ENCODE peak calls at places on chromosomes 3 and 15, in ten cellular contexts. One of them, this sample, is unnamed.

GRCh38 chr15:48634934-48635333 is 10.6 kb downstream of the FBN1 start:
- DNase-seq in neural progenitor cell: no peak
- DNase-seq in GM12878: no peak
- DNase-seq in uterus: no peak
- DNase-seq in cardiac fibroblast: peak; percentile 57
- DNase-seq in AG04450: no peak
- DNase-seq in fibroblast of pulmonary artery: no peak
- DNase-seq in SK-N-SH: no peak
- DNase-seq in body of pancreas: no peak
- DNase-seq in Panc1: no peak
- DNase-seq in this sample: peak; percentile 32

GRCh38 chr3:59709702-59710555 is 660.1 kb upstream of the CFAP20DC start:
- DNase-seq in neural progenitor cell: no peak
- DNase-seq in GM12878: no peak
- DNase-seq in uterus: peak; percentile 16
- DNase-seq in cardiac fibroblast: no peak
- DNase-seq in AG04450: no peak
- DNase-seq in fibroblast of pulmonary artery: no peak
- DNase-seq in SK-N-SH: no peak
- DNase-seq in body of pancreas: no peak
- DNase-seq in Panc1: no peak
- DNase-seq in this sample: no peak

GRCh38 chr15:67177750-67178149 is 76.7 kb downstream of the AAGAB start:
- DNase-seq in neural progenitor cell: no peak
- DNase-seq in GM12878: no peak
- DNase-seq in uterus: no peak
- DNase-seq in cardiac fibroblast: peak; percentile 62
- DNase-seq in AG04450: no peak
- DNase-seq in fibroblast of pulmonary artery: peak; percentile 50
- DNase-seq in SK-N-SH: no peak
- DNase-seq in body of pancreas: no peak
- DNase-seq in Panc1: no peak
- DNase-seq in this sample: peak; percentile 71

GRCh38 chr15:40257656-40258450 is 19.0 kb downstream of the PAK6 start:
- DNase-seq in neural progenitor cell: no peak
- DNase-seq in GM12878: no peak
- DNase-seq in uterus: no peak
- DNase-seq in cardiac fibroblast: no peak
- DNase-seq in AG04450: no peak
- DNase-seq in fibroblast of pulmonary artery: no peak
- DNase-seq in SK-N-SH: no peak
- DNase-seq in body of pancreas: no peak
- DNase-seq in Panc1: no peak
- DNase-seq in this sample: no peak

GRCh38 chr3:49465269-49466034 is 4.6 kb upstream of the DAG1 start:
- DNase-seq in neural progenitor cell: peak; percentile 37
- DNase-seq in GM12878: no peak
- DNase-seq in uterus: no peak
- DNase-seq in cardiac fibroblast: no peak
- DNase-seq in AG04450: no peak
- DNase-seq in fibroblast of pulmonary artery: peak; percentile 45
- DNase-seq in SK-N-SH: peak; percentile 34
- DNase-seq in body of pancreas: no peak
- DNase-seq in Panc1: no peak
- DNase-seq in this sample: no peak

GRCh38 chr15:68475449-68475848 is 43.5 kb upstream of the ITGA11 start:
- DNase-seq in neural progenitor cell: no peak
- DNase-seq in GM12878: no peak
- DNase-seq in uterus: no peak
- DNase-seq in cardiac fibroblast: no peak
- DNase-seq in AG04450: no peak
- DNase-seq in fibroblast of pulmonary artery: no peak
- DNase-seq in SK-N-SH: no peak
- DNase-seq in body of pancreas: no peak
- DNase-seq in Panc1: no peak
- DNase-seq in this sample: no peak

GRCh38 chr15:100211855-100212850 is 129.6 kb downstream of the ADAMTS17 start:
- DNase-seq in neural progenitor cell: no peak
- DNase-seq in GM12878: no peak
- DNase-seq in uterus: no peak
- DNase-seq in cardiac fibroblast: no peak
- DNase-seq in AG04450: no peak
- DNase-seq in fibroblast of pulmonary artery: peak; percentile 35
- DNase-seq in SK-N-SH: no peak
- DNase-seq in body of pancreas: no peak
- DNase-seq in Panc1: no peak
- DNase-seq in this sample: no peak

GRCh38 chr3:108250626-108251025 is 28.4 kb upstream of the IFT57 start:
- DNase-seq in neural progenitor cell: no peak
- DNase-seq in GM12878: no peak
- DNase-seq in uterus: no peak
- DNase-seq in cardiac fibroblast: peak; percentile 18
- DNase-seq in AG04450: no peak
- DNase-seq in fibroblast of pulmonary artery: peak; percentile 25
- DNase-seq in SK-N-SH: no peak
- DNase-seq in body of pancreas: no peak
- DNase-seq in Panc1: no peak
- DNase-seq in this sample: peak; percentile 2

GRCh38 chr3:123400169-123400568 is 48.7 kb downstream of the ADCY5 start:
- DNase-seq in neural progenitor cell: no peak
- DNase-seq in GM12878: no peak
- DNase-seq in uterus: no peak
- DNase-seq in cardiac fibroblast: no peak
- DNase-seq in AG04450: no peak
- DNase-seq in fibroblast of pulmonary artery: no peak
- DNase-seq in SK-N-SH: no peak
- DNase-seq in body of pancreas: no peak
- DNase-seq in Panc1: no peak
- DNase-seq in this sample: no peak

GRCh38 chr15:100671858-100672543 is 69.6 kb downstream of the ASB7 start:
- DNase-seq in neural progenitor cell: peak; percentile 53
- DNase-seq in GM12878: no peak
- DNase-seq in uterus: peak; percentile 48
- DNase-seq in cardiac fibroblast: peak; percentile 55
- DNase-seq in AG04450: no peak
- DNase-seq in fibroblast of pulmonary artery: peak; percentile 58
- DNase-seq in SK-N-SH: peak; percentile 85
- DNase-seq in body of pancreas: no peak
- DNase-seq in Panc1: peak; percentile 30
- DNase-seq in this sample: peak; percentile 68

GRCh38 chr3:55481067-55481917 is 5.8 kb downstream of the WNT5A start:
- DNase-seq in neural progenitor cell: peak; percentile 63
- DNase-seq in GM12878: no peak
- DNase-seq in uterus: peak; percentile 28
- DNase-seq in cardiac fibroblast: peak; percentile 69
- DNase-seq in AG04450: no peak
- DNase-seq in fibroblast of pulmonary artery: peak; percentile 53
- DNase-seq in SK-N-SH: peak; percentile 83
- DNase-seq in body of pancreas: peak; percentile 40
- DNase-seq in Panc1: no peak
- DNase-seq in this sample: peak; percentile 75

GRCh38 chr15:75775296-75776074 is 62.8 kb upstream of the CSPG4 start:
- DNase-seq in neural progenitor cell: peak; percentile 21
- DNase-seq in GM12878: no peak
- DNase-seq in uterus: no peak
- DNase-seq in cardiac fibroblast: no peak
- DNase-seq in AG04450: no peak
- DNase-seq in fibroblast of pulmonary artery: no peak
- DNase-seq in SK-N-SH: no peak
- DNase-seq in body of pancreas: no peak
- DNase-seq in Panc1: no peak
- DNase-seq in this sample: no peak

DNA sequence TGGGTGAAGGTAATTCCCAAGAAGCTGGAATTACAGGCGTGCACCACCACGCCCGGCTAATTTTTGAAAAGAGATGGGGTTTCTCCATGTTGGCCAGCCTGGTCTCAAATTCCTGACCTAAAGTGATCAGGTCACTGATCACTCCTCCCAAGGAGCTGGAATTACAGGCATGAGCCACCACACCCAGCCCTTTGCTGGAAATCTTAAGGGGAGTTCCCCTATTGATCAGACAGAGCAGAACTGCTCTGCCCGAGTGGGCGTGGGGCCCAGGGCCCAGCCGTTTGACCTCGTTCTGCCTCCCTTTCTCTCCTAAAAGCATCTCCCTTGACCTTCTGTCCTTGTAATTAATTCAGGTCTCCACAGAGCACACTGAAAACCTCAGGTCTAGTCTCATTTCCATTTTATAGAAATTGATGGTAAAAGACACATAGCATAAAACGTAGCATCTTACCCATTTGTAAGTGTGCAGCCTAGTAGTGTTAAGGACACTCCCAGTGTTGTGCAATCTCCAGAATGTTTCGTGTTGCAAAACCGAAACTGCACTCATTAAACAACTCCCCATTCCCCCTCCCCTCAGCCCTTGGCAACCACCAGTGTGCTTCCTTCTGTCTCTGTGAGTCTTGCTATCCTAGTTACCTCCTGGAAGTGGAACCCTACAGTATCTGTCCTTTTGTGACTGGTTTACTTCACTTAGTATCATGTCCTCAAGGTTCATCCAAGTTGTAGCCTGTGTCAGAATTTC is 89.3 kb downstream of the SLCO3A1 start:
- DNase-seq in neural progenitor cell: no peak
- DNase-seq in GM12878: no peak
- DNase-seq in uterus: peak; percentile 84
- DNase-seq in cardiac fibroblast: peak; percentile 94
- DNase-seq in AG04450: peak; percentile 72
- DNase-seq in fibroblast of pulmonary artery: peak; percentile 95
- DNase-seq in SK-N-SH: no peak
- DNase-seq in body of pancreas: peak; percentile 67
- DNase-seq in Panc1: no peak
- DNase-seq in this sample: peak; percentile 95
- H3K4me3 ChIP-seq in neural progenitor cell: no peak overlapping the region
- H3K4me3 ChIP-seq in GM12878: no peak overlapping the region
- H3K4me3 ChIP-seq in uterus: no peak overlapping the region
- H3K4me3 ChIP-seq in cardiac fibroblast: no peak overlapping the region
- H3K4me3 ChIP-seq in AG04450: no peak overlapping the region
- H3K4me3 ChIP-seq in fibroblast of pulmonary artery: peak overlapping the region; percentile 2
- H3K4me3 ChIP-seq in SK-N-SH: no peak overlapping the region
- H3K4me3 ChIP-seq in body of pancreas: no peak overlapping the region
- H3K4me3 ChIP-seq in Panc1: no peak overlapping the region
- H3K4me3 ChIP-seq in this sample: peak overlapping the region; percentile 16

GRCh38 chr15:55827965-55828364 is 85.0 kb upstream of the PRTG start:
- DNase-seq in neural progenitor cell: no peak
- DNase-seq in GM12878: no peak
- DNase-seq in uterus: no peak
- DNase-seq in cardiac fibroblast: no peak
- DNase-seq in AG04450: no peak
- DNase-seq in fibroblast of pulmonary artery: no peak
- DNase-seq in SK-N-SH: no peak
- DNase-seq in body of pancreas: no peak
- DNase-seq in Panc1: no peak
- DNase-seq in this sample: no peak
- TF ChIP-seq CTCF in neural progenitor cell: no peak
- TF ChIP-seq CTCF in GM12878: no peak
- TF ChIP-seq CTCF in uterus: no peak
- TF ChIP-seq CTCF in cardiac fibroblast: no peak
- TF ChIP-seq CTCF in AG04450: no peak
- TF ChIP-seq CTCF in fibroblast of pulmonary artery: no peak
- TF ChIP-seq CTCF in SK-N-SH: no peak
- TF ChIP-seq CTCF in body of pancreas: no peak
- TF ChIP-seq CTCF in Panc1: no peak
- TF ChIP-seq CTCF in this sample: no peak

DNA sequence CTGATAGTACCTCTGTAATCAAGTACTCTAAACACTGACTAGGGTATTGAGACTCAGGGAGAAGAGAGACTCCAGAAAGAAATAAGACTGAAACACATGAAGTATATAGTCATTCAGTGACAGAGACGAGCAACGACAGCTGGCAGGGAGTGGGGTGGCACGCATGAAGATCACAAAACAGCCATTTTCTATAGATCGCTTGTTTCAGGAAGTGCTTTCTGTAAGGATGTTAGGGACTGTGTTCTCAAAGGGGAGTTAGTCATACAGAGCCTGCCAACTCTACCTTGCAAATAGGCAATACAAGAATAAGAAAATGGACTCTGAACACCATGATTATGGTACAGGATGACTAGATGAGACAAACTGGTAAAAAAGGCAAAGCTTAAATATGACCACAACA is 139.5 kb downstream of the TBL1XR1 start:
- DNase-seq in neural progenitor cell: no peak
- DNase-seq in GM12878: peak; percentile 60
- DNase-seq in uterus: no peak
- DNase-seq in cardiac fibroblast: peak; percentile 15
- DNase-seq in AG04450: no peak
- DNase-seq in fibroblast of pulmonary artery: no peak
- DNase-seq in SK-N-SH: no peak
- DNase-seq in body of pancreas: no peak
- DNase-seq in Panc1: no peak
- DNase-seq in this sample: peak; percentile 31
- H3K4me3 ChIP-seq in neural progenitor cell: no peak overlapping the region
- H3K4me3 ChIP-seq in GM12878: no peak overlapping the region
- H3K4me3 ChIP-seq in uterus: no peak overlapping the region
- H3K4me3 ChIP-seq in cardiac fibroblast: no peak overlapping the region
- H3K4me3 ChIP-seq in AG04450: no peak overlapping the region
- H3K4me3 ChIP-seq in fibroblast of pulmonary artery: no peak overlapping the region
- H3K4me3 ChIP-seq in SK-N-SH: no peak overlapping the region
- H3K4me3 ChIP-seq in body of pancreas: no peak overlapping the region
- H3K4me3 ChIP-seq in Panc1: no peak overlapping the region
- H3K4me3 ChIP-seq in this sample: no peak overlapping the region

GRCh38 chr3:42055291-42055690 is 35.9 kb upstream of the TRAK1 start:
- DNase-seq in neural progenitor cell: no peak
- DNase-seq in GM12878: no peak
- DNase-seq in uterus: no peak
- DNase-seq in cardiac fibroblast: peak; percentile 87
- DNase-seq in AG04450: no peak
- DNase-seq in fibroblast of pulmonary artery: peak; percentile 82
- DNase-seq in SK-N-SH: no peak
- DNase-seq in body of pancreas: no peak
- DNase-seq in Panc1: no peak
- DNase-seq in this sample: peak; percentile 67

GRCh38 chr3:42051384-42052131 is 39.6 kb upstream of the TRAK1 start:
- DNase-seq in neural progenitor cell: no peak
- DNase-seq in GM12878: no peak
- DNase-seq in uterus: no peak
- DNase-seq in cardiac fibroblast: peak; percentile 53
- DNase-seq in AG04450: no peak
- DNase-seq in fibroblast of pulmonary artery: peak; percentile 72
- DNase-seq in SK-N-SH: no peak
- DNase-seq in body of pancreas: no peak
- DNase-seq in Panc1: no peak
- DNase-seq in this sample: peak; percentile 49

GRCh38 chr3:42052132-42052866 is 38.9 kb upstream of the TRAK1 start:
- DNase-seq in neural progenitor cell: no peak
- DNase-seq in GM12878: no peak
- DNase-seq in uterus: no peak
- DNase-seq in cardiac fibroblast: peak; percentile 91
- DNase-seq in AG04450: no peak
- DNase-seq in fibroblast of pulmonary artery: peak; percentile 97
- DNase-seq in SK-N-SH: no peak
- DNase-seq in body of pancreas: no peak
- DNase-seq in Panc1: no peak
- DNase-seq in this sample: peak; percentile 91

GRCh38 chr3:42053476-42053875 is 37.7 kb upstream of the TRAK1 start:
- DNase-seq in neural progenitor cell: no peak
- DNase-seq in GM12878: no peak
- DNase-seq in uterus: no peak
- DNase-seq in cardiac fibroblast: no peak
- DNase-seq in AG04450: no peak
- DNase-seq in fibroblast of pulmonary artery: no peak
- DNase-seq in SK-N-SH: no peak
- DNase-seq in body of pancreas: peak; percentile 32
- DNase-seq in Panc1: no peak
- DNase-seq in this sample: no peak

GRCh38 chr3:42052867-42053351 is 38.2 kb upstream of the TRAK1 start:
- DNase-seq in neural progenitor cell: peak; percentile 34
- DNase-seq in GM12878: no peak
- DNase-seq in uterus: no peak
- DNase-seq in cardiac fibroblast: no peak
- DNase-seq in AG04450: no peak
- DNase-seq in fibroblast of pulmonary artery: no peak
- DNase-seq in SK-N-SH: no peak
- DNase-seq in body of pancreas: no peak
- DNase-seq in Panc1: no peak
- DNase-seq in this sample: no peak
- TF ChIP-seq CTCF in neural progenitor cell: no peak
- TF ChIP-seq CTCF in GM12878: no peak
- TF ChIP-seq CTCF in uterus: no peak
- TF ChIP-seq CTCF in cardiac fibroblast: no peak
- TF ChIP-seq CTCF in AG04450: no peak
- TF ChIP-seq CTCF in fibroblast of pulmonary artery: peak; percentile 12
- TF ChIP-seq CTCF in SK-N-SH: no peak
- TF ChIP-seq CTCF in body of pancreas: no peak
- TF ChIP-seq CTCF in Panc1: no peak
- TF ChIP-seq CTCF in this sample: no peak